ENCODE peak calls at places on chromosomes 2 and 18, in seven cellular contexts. One of them, this sample, is unnamed.

GRCh38 chr2:72423766-72424165 is 276.1 kb upstream of the CYP26B1 start:
- DNase-seq in heart right ventricle: no peak
- DNase-seq in AG04450: no peak
- DNase-seq in adrenal gland: no peak
- DNase-seq in CD8-positive, alpha-beta memory T cell: no peak
- DNase-seq in cardiac muscle cell: no peak
- DNase-seq in left lung: no peak
- DNase-seq in this sample: no peak

GRCh38 chr18:63366270-63366990 is 576 bp downstream of the KDSR start:
- DNase-seq in heart right ventricle: peak
- DNase-seq in AG04450: no peak
- DNase-seq in adrenal gland: peak
- DNase-seq in CD8-positive, alpha-beta memory T cell: peak
- DNase-seq in cardiac muscle cell: peak
- DNase-seq in left lung: peak
- DNase-seq in this sample: no peak

GRCh38 chr2:68689553-68690537 is 44.8 kb upstream of the ARHGAP25 start:
- DNase-seq in heart right ventricle: no peak
- DNase-seq in AG04450: no peak
- DNase-seq in adrenal gland: no peak
- DNase-seq in CD8-positive, alpha-beta memory T cell: no peak
- DNase-seq in cardiac muscle cell: no peak
- DNase-seq in left lung: no peak
- DNase-seq in this sample: peak

GRCh38 chr18:48815581-48816324 is 135.0 kb downstream of the SMAD7 start:
- DNase-seq in heart right ventricle: no peak
- DNase-seq in AG04450: no peak
- DNase-seq in adrenal gland: peak
- DNase-seq in CD8-positive, alpha-beta memory T cell: no peak
- DNase-seq in cardiac muscle cell: no peak
- DNase-seq in left lung: no peak
- DNase-seq in this sample: no peak

GRCh38 chr2:198117397-198118041 is 313.1 kb downstream of the PLCL1 start:
- DNase-seq in heart right ventricle: no peak
- DNase-seq in AG04450: no peak
- DNase-seq in adrenal gland: no peak
- DNase-seq in CD8-positive, alpha-beta memory T cell: no peak
- DNase-seq in cardiac muscle cell: no peak
- DNase-seq in left lung: no peak
- DNase-seq in this sample: no peak

GRCh38 chr2:133884739-133885381 is 316.6 kb upstream of the NCKAP5 start:
- DNase-seq in heart right ventricle: no peak
- DNase-seq in AG04450: no peak
- DNase-seq in adrenal gland: no peak
- DNase-seq in CD8-positive, alpha-beta memory T cell: no peak
- DNase-seq in cardiac muscle cell: peak
- DNase-seq in left lung: no peak
- DNase-seq in this sample: no peak

GRCh38 chr2:236916181-236916580 is 169.5 kb upstream of the COPS8 start:
- DNase-seq in heart right ventricle: no peak
- DNase-seq in AG04450: no peak
- DNase-seq in adrenal gland: no peak
- DNase-seq in CD8-positive, alpha-beta memory T cell: no peak
- DNase-seq in cardiac muscle cell: no peak
- DNase-seq in left lung: no peak
- DNase-seq in this sample: peak

GRCh38 chr2:189940913-189941312 is 121.6 kb downstream of the MSTN start:
- DNase-seq in heart right ventricle: no peak
- DNase-seq in AG04450: no peak
- DNase-seq in adrenal gland: no peak
- DNase-seq in CD8-positive, alpha-beta memory T cell: no peak
- DNase-seq in cardiac muscle cell: no peak
- DNase-seq in left lung: no peak
- DNase-seq in this sample: no peak

GRCh38 chr18:3248062-3248669 is 565 bp downstream of the MYL12A start:
- DNase-seq in heart right ventricle: no peak
- DNase-seq in AG04450: no peak
- DNase-seq in adrenal gland: peak
- DNase-seq in CD8-positive, alpha-beta memory T cell: no peak
- DNase-seq in cardiac muscle cell: peak
- DNase-seq in left lung: no peak
- DNase-seq in this sample: no peak

GRCh38 chr2:112055833-112056625 is 960 bp downstream of the TMEM87B start:
- DNase-seq in heart right ventricle: peak
- DNase-seq in AG04450: peak
- DNase-seq in adrenal gland: peak
- DNase-seq in CD8-positive, alpha-beta memory T cell: peak
- DNase-seq in cardiac muscle cell: peak
- DNase-seq in left lung: no peak
- DNase-seq in this sample: peak

GRCh38 chr2:190574169-190574568 is 39.6 kb upstream of the NEMP2 start:
- DNase-seq in heart right ventricle: no peak
- DNase-seq in AG04450: no peak
- DNase-seq in adrenal gland: no peak
- DNase-seq in CD8-positive, alpha-beta memory T cell: no peak
- DNase-seq in cardiac muscle cell: no peak
- DNase-seq in left lung: no peak
- DNase-seq in this sample: no peak

GRCh38 chr2:127526940-127527804 is 883 bp upstream of the IWS1 start:
- DNase-seq in heart right ventricle: no peak
- DNase-seq in AG04450: no peak
- DNase-seq in adrenal gland: no peak
- DNase-seq in CD8-positive, alpha-beta memory T cell: no peak
- DNase-seq in cardiac muscle cell: no peak
- DNase-seq in left lung: no peak
- DNase-seq in this sample: no peak

GRCh38 chr2:23757686-23758433 is 169.1 kb downstream of the ATAD2B start:
- DNase-seq in heart right ventricle: no peak
- DNase-seq in AG04450: peak
- DNase-seq in adrenal gland: peak
- DNase-seq in CD8-positive, alpha-beta memory T cell: no peak
- DNase-seq in cardiac muscle cell: no peak
- DNase-seq in left lung: no peak
- DNase-seq in this sample: no peak

GRCh38 chr2:239152239-239152915 is 248.4 kb downstream of the HDAC4 start:
- DNase-seq in heart right ventricle: no peak
- DNase-seq in AG04450: no peak
- DNase-seq in adrenal gland: peak
- DNase-seq in CD8-positive, alpha-beta memory T cell: no peak
- DNase-seq in cardiac muscle cell: no peak
- DNase-seq in left lung: peak
- DNase-seq in this sample: no peak

GRCh38 chr2:190197143-190197720 is 122.4 kb downstream of the HIBCH start:
- DNase-seq in heart right ventricle: no peak
- DNase-seq in AG04450: no peak
- DNase-seq in adrenal gland: no peak
- DNase-seq in CD8-positive, alpha-beta memory T cell: no peak
- DNase-seq in cardiac muscle cell: no peak
- DNase-seq in left lung: no peak
- DNase-seq in this sample: no peak

GRCh38 chr2:44286119-44286883 is 11.0 kb downstream of the SLC3A1 start:
- DNase-seq in heart right ventricle: no peak
- DNase-seq in AG04450: no peak
- DNase-seq in adrenal gland: no peak
- DNase-seq in CD8-positive, alpha-beta memory T cell: no peak
- DNase-seq in cardiac muscle cell: no peak
- DNase-seq in left lung: no peak
- DNase-seq in this sample: no peak

GRCh38 chr2:103638978-103639377 is 877.1 kb downstream of the TMEM182 start:
- DNase-seq in heart right ventricle: no peak
- DNase-seq in AG04450: no peak
- DNase-seq in adrenal gland: no peak
- DNase-seq in CD8-positive, alpha-beta memory T cell: no peak
- DNase-seq in cardiac muscle cell: no peak
- DNase-seq in left lung: no peak
- DNase-seq in this sample: no peak

GRCh38 chr2:221166283-221166682 is 405.8 kb downstream of the EPHA4 start:
- DNase-seq in heart right ventricle: no peak
- DNase-seq in AG04450: no peak
- DNase-seq in adrenal gland: no peak
- DNase-seq in CD8-positive, alpha-beta memory T cell: no peak
- DNase-seq in cardiac muscle cell: peak
- DNase-seq in left lung: no peak
- DNase-seq in this sample: no peak

GRCh38 chr2:50922506-50922905 is 109.4 kb downstream of the NRXN1 start:
- DNase-seq in heart right ventricle: no peak
- DNase-seq in AG04450: no peak
- DNase-seq in adrenal gland: no peak
- DNase-seq in CD8-positive, alpha-beta memory T cell: no peak
- DNase-seq in cardiac muscle cell: no peak
- DNase-seq in left lung: no peak
- DNase-seq in this sample: no peak

GRCh38 chr2:161952722-161953322 is 121.2 kb downstream of the DPP4 start:
- DNase-seq in heart right ventricle: no peak
- DNase-seq in AG04450: no peak
- DNase-seq in adrenal gland: no peak
- DNase-seq in CD8-positive, alpha-beta memory T cell: peak
- DNase-seq in cardiac muscle cell: no peak
- DNase-seq in left lung: no peak
- DNase-seq in this sample: no peak

GRCh38 chr18:23872701-23873550 is 141.6 kb upstream of the TTC39C start:
- DNase-seq in heart right ventricle: no peak
- DNase-seq in AG04450: no peak
- DNase-seq in adrenal gland: no peak
- DNase-seq in CD8-positive, alpha-beta memory T cell: peak
- DNase-seq in cardiac muscle cell: no peak
- DNase-seq in left lung: peak
- DNase-seq in this sample: peak

GRCh38 chr2:63840081-63840784 is 1.5 kb upstream of the UGP2 start:
- DNase-seq in heart right ventricle: no peak
- DNase-seq in AG04450: no peak
- DNase-seq in adrenal gland: no peak
- DNase-seq in CD8-positive, alpha-beta memory T cell: no peak
- DNase-seq in cardiac muscle cell: no peak
- DNase-seq in left lung: no peak
- DNase-seq in this sample: no peak

GRCh38 chr2:238168196-238168815 is 9.5 kb downstream of the ERFE start:
- DNase-seq in heart right ventricle: no peak
- DNase-seq in AG04450: no peak
- DNase-seq in adrenal gland: no peak
- DNase-seq in CD8-positive, alpha-beta memory T cell: no peak
- DNase-seq in cardiac muscle cell: no peak
- DNase-seq in left lung: no peak
- DNase-seq in this sample: no peak

GRCh38 chr2:195898505-195898904 is 170.1 kb downstream of the DNAH7 start:
- DNase-seq in heart right ventricle: peak
- DNase-seq in AG04450: peak
- DNase-seq in adrenal gland: peak
- DNase-seq in CD8-positive, alpha-beta memory T cell: no peak
- DNase-seq in cardiac muscle cell: peak
- DNase-seq in left lung: peak
- DNase-seq in this sample: no peak

GRCh38 chr2:210210185-210210584 is 15.1 kb downstream of the ACADL start:
- DNase-seq in heart right ventricle: no peak
- DNase-seq in AG04450: no peak
- DNase-seq in adrenal gland: no peak
- DNase-seq in CD8-positive, alpha-beta memory T cell: no peak
- DNase-seq in cardiac muscle cell: no peak
- DNase-seq in left lung: no peak
- DNase-seq in this sample: no peak

GRCh38 chr2:210215120-210215519 is 10.1 kb downstream of the ACADL start:
- DNase-seq in heart right ventricle: no peak
- DNase-seq in AG04450: no peak
- DNase-seq in adrenal gland: no peak
- DNase-seq in CD8-positive, alpha-beta memory T cell: no peak
- DNase-seq in cardiac muscle cell: no peak
- DNase-seq in left lung: no peak
- DNase-seq in this sample: no peak
- H3K27ac ChIP-seq in heart right ventricle: no peak
- H3K27ac ChIP-seq in AG04450: no peak
- H3K27ac ChIP-seq in adrenal gland: no peak
- H3K27ac ChIP-seq in CD8-positive, alpha-beta memory T cell: no peak
- H3K27ac ChIP-seq in cardiac muscle cell: no peak
- H3K27ac ChIP-seq in left lung: no peak
- H3K27ac ChIP-seq in this sample: no peak

GRCh38 chr18:54984908-54985307 is 25.6 kb upstream of the CCDC68 start:
- DNase-seq in heart right ventricle: no peak
- DNase-seq in AG04450: no peak
- DNase-seq in adrenal gland: no peak
- DNase-seq in CD8-positive, alpha-beta memory T cell: no peak
- DNase-seq in cardiac muscle cell: no peak
- DNase-seq in left lung: no peak
- DNase-seq in this sample: no peak
- H3K4me3 ChIP-seq in heart right ventricle: no peak
- H3K4me3 ChIP-seq in AG04450: no peak
- H3K4me3 ChIP-seq in adrenal gland: no peak
- H3K4me3 ChIP-seq in CD8-positive, alpha-beta memory T cell: no peak
- H3K4me3 ChIP-seq in cardiac muscle cell: no peak
- H3K4me3 ChIP-seq in left lung: no peak
- H3K4me3 ChIP-seq in this sample: no peak

DNA sequence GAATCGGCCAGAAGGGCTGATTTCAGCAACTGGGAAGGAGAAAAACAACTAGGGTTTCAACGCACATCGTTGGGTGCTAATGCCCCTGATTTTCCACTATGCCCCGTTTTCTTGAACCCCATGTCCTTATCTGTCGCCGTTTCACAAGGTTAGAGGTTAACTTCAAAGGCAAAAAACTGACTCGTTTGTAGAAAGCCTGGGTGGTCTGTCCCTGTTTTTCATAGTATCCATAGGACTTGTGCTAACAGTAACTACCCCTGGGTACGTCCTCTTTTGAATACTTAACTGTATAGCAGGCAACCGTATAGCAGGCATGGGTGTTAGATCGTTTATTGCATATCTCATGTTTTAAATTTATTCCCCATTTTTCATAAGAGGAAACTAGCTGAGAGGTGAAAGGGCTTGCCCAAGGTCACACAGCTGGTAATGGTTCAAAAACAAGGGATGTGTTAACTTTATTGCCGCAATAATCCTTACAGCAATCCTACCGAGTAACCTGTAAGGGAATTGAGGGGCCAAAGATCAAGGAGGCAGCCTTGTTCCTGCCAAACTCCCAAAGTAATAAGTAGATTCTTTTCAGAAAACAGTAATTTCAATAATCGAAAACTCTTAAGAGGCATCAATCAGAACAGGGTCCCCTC is 897 bp upstream of the MGAT4A start:
- DNase-seq in heart right ventricle: no peak
- DNase-seq in AG04450: no peak
- DNase-seq in adrenal gland: no peak
- DNase-seq in CD8-positive, alpha-beta memory T cell: no peak
- DNase-seq in cardiac muscle cell: peak
- DNase-seq in left lung: no peak
- DNase-seq in this sample: no peak
- H3K27ac ChIP-seq in heart right ventricle: peak
- H3K27ac ChIP-seq in AG04450: no peak
- H3K27ac ChIP-seq in adrenal gland: peak
- H3K27ac ChIP-seq in CD8-positive, alpha-beta memory T cell: peak
- H3K27ac ChIP-seq in cardiac muscle cell: peak
- H3K27ac ChIP-seq in left lung: peak
- H3K27ac ChIP-seq in this sample: peak

DNA sequence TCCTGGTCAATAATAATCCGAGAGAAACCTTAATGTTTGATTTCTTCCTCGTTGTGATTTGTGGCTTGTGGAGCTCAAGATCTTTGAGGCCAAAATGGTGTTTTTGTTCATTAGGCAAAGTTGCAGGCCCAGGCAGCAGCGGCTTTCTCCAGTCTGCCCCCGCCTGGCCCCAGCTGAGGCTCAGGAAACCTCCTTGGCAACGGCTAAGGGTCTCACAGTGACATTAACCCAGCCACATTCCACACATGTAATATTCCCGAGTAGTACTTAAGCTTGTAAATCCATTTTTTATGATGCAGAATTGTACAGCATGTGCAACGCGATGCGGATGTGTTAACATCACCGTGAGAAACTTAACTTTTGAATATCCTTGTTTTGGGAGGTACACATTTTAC is 200.1 kb downstream of the BCL11A start:
- DNase-seq in heart right ventricle: no peak
- DNase-seq in AG04450: no peak
- DNase-seq in adrenal gland: no peak
- DNase-seq in CD8-positive, alpha-beta memory T cell: no peak
- DNase-seq in cardiac muscle cell: peak
- DNase-seq in left lung: no peak
- DNase-seq in this sample: peak
- H3K4me3 ChIP-seq in heart right ventricle: no peak
- H3K4me3 ChIP-seq in AG04450: no peak
- H3K4me3 ChIP-seq in adrenal gland: no peak
- H3K4me3 ChIP-seq in CD8-positive, alpha-beta memory T cell: no peak
- H3K4me3 ChIP-seq in cardiac muscle cell: no peak
- H3K4me3 ChIP-seq in left lung: no peak
- H3K4me3 ChIP-seq in this sample: no peak